ENCODE peak calls at places on chromosome 17, in four cellular contexts. F, L, O and C are unnamed samples.

GRCh38 chr17:62892870-62893338 is 73.1 kb upstream of the TANC2 start:
- DNase-seq in F (no peak), L (peak), O (no peak), C (no peak)

GRCh38 chr17:74282587-74283370 is 8.7 kb downstream of the DNAI2 start:
- DNase-seq in F (no peak), L (peak), O (peak), C (peak)

GRCh38 chr17:14859521-14859920 is 405.6 kb downstream of the PMP22 start:
- DNase-seq in F (no peak), L (no peak), O (no peak), C (no peak)

GRCh38 chr17:42387221-42387657 is 1.0 kb downstream of the STAT3 start:
- DNase-seq in F (peak), L (peak), O (peak), C (no peak)

GRCh38 chr17:63774141-63774981 is at the start of gene DDX42:
- DNase-seq in F (peak), L (peak), O (peak), C (no peak)

GRCh38 chr17:29066603-29067002 is 23.7 kb downstream of the PIPOX start:
- DNase-seq in F (no peak), L (no peak), O (no peak), C (no peak)

GRCh38 chr17:70535986-70536385 is 366.7 kb downstream of the KCNJ2 start:
- DNase-seq in F (no peak), L (no peak), O (no peak), C (no peak)

GRCh38 chr17:56441331-56441730 is 152.2 kb upstream of the NOG start:
- DNase-seq in F (no peak), L (no peak), O (no peak), C (no peak)

GRCh38 chr17:75875182-75875939 is 3.0 kb downstream of the TRIM47 start:
- DNase-seq in F (peak), L (no peak), O (no peak), C (no peak)

GRCh38 chr17:16371742-16372141 is 9.1 kb upstream of the UBB start:
- DNase-seq in F (peak), L (no peak), O (no peak), C (no peak)

GRCh38 chr17:64920419-64921172 is 1.3 kb upstream of the LRRC37A3 start:
- DNase-seq in F (no peak), L (peak), O (no peak), C (no peak)

GRCh38 chr17:28193241-28193640 is 125.8 kb upstream of the TMEM97 start:
- DNase-seq in F (no peak), L (no peak), O (no peak), C (no peak)

GRCh38 chr17:35865412-35866355 is 3.0 kb downstream of the HEATR9 start:
- DNase-seq in F (no peak), L (peak), O (no peak), C (no peak)

GRCh38 chr17:40304464-40304863 is 4.5 kb upstream of the RARA start:
- DNase-seq in F (no peak), L (no peak), O (no peak), C (no peak)

GRCh38 chr17:43745541-43745940 is 13.1 kb downstream of the SOST start:
- DNase-seq in F (no peak), L (no peak), O (no peak), C (no peak)

GRCh38 chr17:81512560-81512983 is at the start of gene ACTG1:
- DNase-seq in F (peak), L (peak), O (peak), C (no peak)
- TF ChIP-seq MXI1 in F (no peak), L (peak), O (no peak), C (no peak)

GRCh38 chr17:68201425-68201785 is 46.4 kb upstream of the AMZ2 start:
- DNase-seq in F (no peak), L (no peak), O (no peak), C (no peak)

GRCh38 chr17:68198931-68199836 is 48.7 kb upstream of the AMZ2 start:
- DNase-seq in F (peak), L (no peak), O (no peak), C (no peak)

GRCh38 chr17:68197997-68198930 is 49.6 kb upstream of the AMZ2 start:
- DNase-seq in F (peak), L (no peak), O (no peak), C (no peak)

GRCh38 chr17:68199837-68200688 is 47.8 kb upstream of the AMZ2 start:
- DNase-seq in F (peak), L (no peak), O (no peak), C (no peak)

DNA sequence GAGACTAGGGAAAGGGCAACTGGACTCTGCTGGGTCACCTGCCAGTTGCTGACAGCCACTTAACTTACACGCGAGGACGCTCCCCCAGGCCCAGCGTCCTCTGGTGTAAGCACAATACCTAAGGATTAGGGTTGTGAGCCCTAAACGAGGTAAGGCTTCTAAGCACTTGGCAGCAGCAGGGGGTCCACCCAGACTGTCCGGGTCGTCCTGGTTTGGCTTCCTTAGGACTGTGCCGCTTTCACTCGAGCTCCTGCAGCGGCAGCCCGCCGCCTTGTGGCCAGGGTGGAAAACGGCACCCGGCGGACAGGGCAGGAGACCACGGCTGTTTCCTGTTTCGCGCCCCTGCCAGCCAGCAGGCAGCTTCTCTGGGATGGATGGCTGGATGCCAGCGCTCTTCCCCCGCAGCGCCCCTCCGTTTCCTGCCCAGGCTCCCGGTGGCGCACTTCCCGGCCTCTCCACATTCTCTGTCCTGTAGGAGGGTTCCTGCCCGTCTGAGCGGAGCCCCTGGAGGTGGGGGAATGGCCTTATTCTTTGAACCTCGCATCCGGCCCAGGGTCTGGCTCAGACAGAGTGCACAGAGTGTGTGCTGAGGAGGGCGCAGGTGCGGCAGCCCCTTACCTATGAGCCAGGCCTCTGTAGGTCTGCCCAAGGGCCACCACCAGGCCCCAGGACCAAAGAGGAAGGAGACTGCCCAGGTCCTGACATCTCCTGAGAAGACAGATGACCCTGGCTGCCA is 47.0 kb upstream of the AMZ2 start:
- DNase-seq in F (peak), L (peak), O (peak), C (no peak)
- TF ChIP-seq GABPA in F (no peak), L (peak), O (peak), C (no peak)

GRCh38 chr17:7119314-7119713 is 4.7 kb upstream of the ASGR2 start:
- DNase-seq in F (no peak), L (no peak), O (no peak), C (no peak)
- H2AFZ ChIP-seq in F (no peak), L (no peak), O (no peak), C (no peak)

DNA sequence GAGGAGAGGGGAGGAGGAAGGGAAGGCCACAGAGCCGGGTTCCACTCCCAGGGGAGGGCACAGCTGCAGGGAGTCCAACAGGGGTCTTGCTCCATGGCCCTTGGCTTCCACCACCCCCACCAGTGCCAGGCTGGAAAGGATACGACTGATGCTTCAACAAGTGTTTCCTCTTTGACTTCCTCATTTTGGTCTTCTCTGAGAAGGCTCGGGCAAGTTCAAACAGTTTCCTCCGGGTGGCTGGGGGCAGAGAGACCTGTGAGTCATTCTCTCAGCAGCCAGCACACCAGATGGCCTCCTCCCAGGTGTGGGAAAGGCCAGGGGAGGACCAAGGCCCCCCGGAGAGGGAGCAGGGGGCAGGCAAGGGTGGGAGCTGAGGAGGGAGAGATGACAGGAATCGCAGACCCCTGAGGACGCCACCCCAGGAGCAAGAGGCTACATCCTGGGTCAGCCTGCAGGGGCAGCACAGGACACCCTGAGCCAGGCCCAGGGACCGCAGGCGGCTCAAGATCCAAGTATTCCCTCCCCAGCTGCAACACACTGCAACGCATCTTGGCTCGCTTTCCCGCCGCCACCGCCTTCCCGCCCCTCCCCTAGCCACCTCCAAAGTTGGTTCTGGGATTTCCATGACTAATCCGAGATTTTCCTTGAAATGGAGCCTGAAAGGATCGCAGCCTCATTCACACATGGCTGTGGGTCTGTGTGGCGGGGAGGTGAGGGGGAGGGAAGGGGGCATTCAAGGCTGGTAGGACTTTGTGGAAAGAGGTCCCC is 18.3 kb upstream of the MRPS23 start:
- DNase-seq in F (peak), L (peak), O (peak), C (peak)
- TF ChIP-seq MXI1 in F (no peak), L (no peak), O (no peak), C (no peak)

DNA sequence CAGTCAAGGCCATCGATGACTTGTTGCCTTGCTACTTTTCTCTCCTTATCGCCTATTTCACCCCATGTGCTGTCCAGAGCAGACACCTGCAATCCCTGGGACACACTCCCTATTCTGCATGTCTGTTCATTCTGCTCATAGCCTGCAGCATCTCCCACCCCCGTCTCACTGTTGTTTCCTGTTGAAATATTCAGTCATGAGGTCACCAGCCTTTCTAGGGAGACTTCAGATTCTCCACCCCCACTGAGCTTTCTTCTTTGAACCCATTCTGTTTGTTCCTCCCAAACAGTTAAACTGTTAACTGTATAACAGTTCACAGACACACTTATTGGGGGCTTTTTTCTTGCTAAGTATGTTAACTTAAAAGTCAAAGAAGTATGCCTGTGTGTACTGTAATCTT is 94.4 kb downstream of the AATF start:
- DNase-seq in F (no peak), L (peak), O (no peak), C (no peak)
- TF ChIP-seq GABPA in F (no peak), L (no peak), O (no peak), C (no peak)

DNA sequence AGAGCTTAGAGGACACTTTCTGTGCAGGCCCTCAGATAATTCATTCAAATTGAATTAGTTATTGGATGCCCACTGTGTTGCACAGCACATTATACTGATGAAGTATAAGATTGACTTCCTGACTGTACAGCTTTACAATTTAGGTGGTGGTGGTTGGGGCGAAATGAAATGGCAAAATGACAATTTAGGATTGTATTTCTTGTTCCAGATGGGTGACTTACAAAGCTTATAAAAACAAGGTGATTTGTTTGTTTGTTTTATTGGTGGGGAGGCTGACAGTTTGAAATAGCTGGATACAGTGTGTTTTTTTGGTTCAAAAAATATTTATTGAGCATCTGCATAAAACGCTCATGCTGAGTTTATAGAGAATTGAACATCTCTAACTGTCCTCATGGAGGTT is 1.6 kb downstream of the MAP2K4 start:
- DNase-seq in F (peak), L (no peak), O (no peak), C (no peak)
- H2AFZ ChIP-seq in F (no peak), L (no peak), O (no peak), C (no peak)